ENCODE peak calls at places on chromosomes 7 and 10, in seven cellular contexts. B, V, F, P, R, A and G are unnamed samples.
A peak's percentile ranks its signal among the peaks of the same experiment; 100 is the strongest.

GRCh38 chr7:30225863-30226361 is 58.5 kb upstream of the ZNRF2 start:
- DNase-seq in B (no peak), V (peak; percentile 38), F (peak; percentile 79), P (no peak), R (peak; percentile 65), A (peak; percentile 40), G (peak; percentile 25)

GRCh38 chr7:104156842-104157277 is 51.0 kb downstream of the ORC5 start:
- DNase-seq in B (no peak), V (no peak), F (no peak), P (no peak), R (peak; percentile 62), A (peak; percentile 32), G (peak; percentile 38)

GRCh38 chr7:36781011-36781738 is 56.9 kb upstream of the AOAH start:
- DNase-seq in B (no peak), V (no peak), F (no peak), P (peak; percentile 87), R (no peak), A (no peak), G (no peak)

GRCh38 chr10:101778151-101778780 is 2.4 kb upstream of the FGF8 start:
- DNase-seq in B (no peak), V (peak; percentile 11), F (no peak), P (no peak), R (no peak), A (no peak), G (no peak)

GRCh38 chr7:122166708-122167107 is 22.7 kb upstream of the AASS start:
- DNase-seq in B (no peak), V (no peak), F (no peak), P (no peak), R (no peak), A (peak; percentile 43), G (peak; percentile 61)

GRCh38 chr7:80186721-80187120 is 52.1 kb downstream of the GNAI1 start:
- DNase-seq in B (no peak), V (no peak), F (no peak), P (no peak), R (no peak), A (no peak), G (no peak)

GRCh38 chr10:5598085-5598690 is 68.2 kb downstream of the ASB13 start:
- DNase-seq in B (no peak), V (no peak), F (no peak), P (no peak), R (no peak), A (no peak), G (no peak)

GRCh38 chr7:108254259-108254658 is 124.1 kb upstream of the LAMB4 start:
- DNase-seq in B (no peak), V (no peak), F (no peak), P (no peak), R (no peak), A (no peak), G (no peak)

GRCh38 chr7:135512135-135512887 is 2.4 kb upstream of the CNOT4 start:
- DNase-seq in B (no peak), V (peak; percentile 54), F (no peak), P (peak; percentile 66), R (peak; percentile 74), A (peak; percentile 60), G (peak; percentile 67)

GRCh38 chr7:27917774-27918314 is 177.9 kb downstream of the TAX1BP1 start:
- DNase-seq in B (no peak), V (no peak), F (no peak), P (no peak), R (no peak), A (peak; percentile 40), G (peak; percentile 46)

GRCh38 chr7:33130184-33130583 is 820 bp downstream of the BBS9 start:
- DNase-seq in B (no peak), V (no peak), F (no peak), P (no peak), R (no peak), A (no peak), G (peak; percentile 16)

GRCh38 chr10:69446229-69446628 is 5.0 kb upstream of the TSPAN15 start:
- DNase-seq in B (no peak), V (no peak), F (no peak), P (no peak), R (no peak), A (peak; percentile 58), G (no peak)

GRCh38 chr10:34916368-34916767 is 101.3 kb upstream of the PARD3 start:
- DNase-seq in B (no peak), V (no peak), F (no peak), P (no peak), R (no peak), A (peak; percentile 91), G (peak; percentile 89)

GRCh38 chr10:102121739-102122372 is 1.7 kb upstream of the LDB1 start:
- DNase-seq in B (peak; percentile 37), V (peak; percentile 48), F (no peak), P (no peak), R (no peak), A (peak; percentile 49), G (peak; percentile 80)